ENCODE peak calls at places on chromosomes 16 and 17, in five cellular contexts. R is gastrocnemius medialis; W is left lung; U is heart right ventricle; Z is CD8-positive, alpha-beta T cell. V is an unnamed sample.

GRCh38 chr16:24598777-24599437 is 59.5 kb downstream of the RBBP6 start:
- DNase-seq in W (no peak), Z (no peak), U (no peak), R (no peak), V (no peak)

GRCh38 chr16:66976746-66977145 is 11.6 kb upstream of the CES4A start:
- DNase-seq in R (no peak), W (no peak), Z (no peak), U (no peak), V (no peak)

GRCh38 chr17:81197409-81197795 is 25.4 kb downstream of the CEP131 start:
- DNase-seq in Z (no peak), U (no peak), R (no peak), W (no peak), V (no peak)

GRCh38 chr17:58046230-58047094 is 36.8 kb upstream of the DYNLL2 start:
- DNase-seq in U (peak; percentile 38), R (no peak), W (no peak), Z (no peak), V (no peak)

GRCh38 chr16:29806641-29807425 is 504 bp downstream of the MAZ start:
- DNase-seq in Z (peak; percentile 57), U (peak; percentile 66), R (peak; percentile 42), W (no peak), V (peak; percentile 65)

GRCh38 chr16:66437391-66437945 is 10.4 kb downstream of the BEAN1 start:
- DNase-seq in Z (no peak), W (no peak), R (no peak), U (no peak), V (no peak)

GRCh38 chr17:16507918-16508533 is 16.0 kb upstream of the LRRC75A start:
- DNase-seq in R (no peak), Z (no peak), W (no peak), U (no peak), V (no peak)

GRCh38 chr17:60386137-60386395 is 5.9 kb downstream of the USP32 start:
- DNase-seq in R (no peak), W (no peak), U (no peak), Z (no peak), V (no peak)

GRCh38 chr17:79923974-79924638 is 84.9 kb upstream of the CBX4 start:
- DNase-seq in W (no peak), R (no peak), Z (peak; percentile 35), U (no peak), V (peak; percentile 57)

GRCh38 chr17:17740627-17741237 is 59.5 kb downstream of the RAI1 start:
- DNase-seq in Z (peak; percentile 66), U (no peak), W (no peak), R (no peak), V (no peak)

GRCh38 chr17:81582341-81582740 is 30.2 kb upstream of the FAAP100 start:
- DNase-seq in Z (no peak), R (no peak), W (no peak), U (no peak), V (no peak)

GRCh38 chr16:16120044-16120381 is 103.3 kb downstream of the ABCC6 start:
- DNase-seq in Z (no peak), U (no peak), R (no peak), W (no peak), V (peak; percentile 57)
- H3K9me3 ChIP-seq in Z (peaks cover 5% of the 10 kb centered on the region), U (peaks cover 3% of the 10 kb centered on the region), R (no peaks in the 10 kb centered on the region), W (no peaks in the 10 kb centered on the region), V (no peaks in the 10 kb centered on the region)

GRCh38 chr16:88582912-88583575 is 12.8 kb downstream of the ZC3H18 start:
- DNase-seq in R (no peak), U (no peak), W (no peak), Z (no peak), V (no peak)
- H3K36me3 ChIP-seq in R (peaks cover 22% of the 10 kb centered on the region), U (peaks cover 70% of the 10 kb centered on the region), W (peaks cover under 1% of the 10 kb centered on the region), Z (peaks cover 40% of the 10 kb centered on the region), V (no peaks in the 10 kb centered on the region)

DNA sequence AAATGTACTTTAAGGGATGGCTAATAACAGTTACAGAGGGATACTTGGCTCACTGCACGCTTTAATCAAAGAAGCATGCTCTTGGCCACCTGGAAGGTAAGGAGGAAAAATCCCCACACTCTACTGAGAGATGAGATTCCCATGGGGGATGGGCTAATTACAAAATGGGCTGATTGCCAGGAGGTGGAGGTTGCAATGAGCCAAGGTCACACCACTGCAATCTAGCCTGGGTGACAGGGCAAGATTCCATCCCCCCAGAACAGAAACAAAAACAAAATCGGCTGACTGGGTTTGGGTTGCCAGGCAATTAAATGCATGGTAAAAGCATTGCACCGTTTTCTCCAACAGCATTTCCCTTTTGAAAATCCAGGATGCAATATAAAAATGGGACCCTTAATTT is 18.0 kb downstream of the N4BP1 start:
- DNase-seq in U (peak; percentile 29), W (no peak), Z (no peak), R (no peak), V (no peak)
- H3K9me3 ChIP-seq in U (no peaks in the 10 kb centered on the region), W (peaks cover 4% of the 10 kb centered on the region), Z (no peaks in the 10 kb centered on the region), R (no peaks in the 10 kb centered on the region), V (no peaks in the 10 kb centered on the region)

DNA sequence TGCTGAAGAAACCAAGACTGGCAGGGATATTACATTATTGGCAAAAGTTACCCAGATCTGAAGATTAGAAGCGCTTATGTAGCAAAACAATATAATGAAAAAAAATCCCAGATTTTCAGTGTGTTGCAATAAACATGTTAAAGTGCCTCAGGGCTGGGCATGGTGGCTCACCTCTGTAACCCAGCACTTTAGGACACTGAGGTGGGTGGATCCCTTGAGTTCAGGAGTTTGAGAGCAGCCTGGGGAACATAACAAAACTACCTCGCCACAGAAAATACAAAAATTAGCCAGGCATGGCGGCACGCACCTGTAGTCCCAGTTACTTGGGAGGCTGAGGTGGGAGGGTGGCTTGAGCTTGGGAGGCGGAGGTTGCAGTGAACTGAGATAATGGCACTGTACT is 6.8 kb downstream of the ZNF207 start:
- DNase-seq in W (no peak), R (no peak), U (no peak), Z (no peak), V (no peak)
- H3K36me3 ChIP-seq in W (peaks cover 8% of the 10 kb centered on the region), R (peaks cover 71% of the 10 kb centered on the region), U (peaks cover 83% of the 10 kb centered on the region), Z (peaks cover 64% of the 10 kb centered on the region), V (peaks cover 39% of the 10 kb centered on the region)

DNA sequence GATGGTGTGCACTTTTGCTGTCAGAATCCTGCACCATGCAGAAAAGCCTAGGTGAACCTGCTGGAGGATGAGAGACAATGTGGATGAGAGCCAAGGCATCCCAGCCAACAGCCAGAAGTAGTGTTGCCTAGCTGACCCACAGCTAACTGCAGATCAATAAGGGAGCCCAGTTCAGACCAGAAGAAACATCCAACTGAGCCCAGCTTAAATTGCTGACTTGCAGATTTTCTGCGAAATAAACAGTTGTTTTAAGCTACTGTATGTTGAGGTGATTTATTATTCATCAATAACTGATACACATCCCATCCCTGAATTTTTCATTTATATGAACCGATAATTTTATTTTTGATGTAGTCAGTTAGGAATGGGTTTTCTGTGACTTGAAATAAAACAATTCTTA is 39.2 kb upstream of the TOX3 start:
- DNase-seq in Z (no peak), R (no peak), W (no peak), U (no peak), V (no peak)
- H3K9me3 ChIP-seq in Z (no peaks in the 10 kb centered on the region), R (no peaks in the 10 kb centered on the region), W (no peaks in the 10 kb centered on the region), U (no peaks in the 10 kb centered on the region), V (no peaks in the 10 kb centered on the region)

DNA sequence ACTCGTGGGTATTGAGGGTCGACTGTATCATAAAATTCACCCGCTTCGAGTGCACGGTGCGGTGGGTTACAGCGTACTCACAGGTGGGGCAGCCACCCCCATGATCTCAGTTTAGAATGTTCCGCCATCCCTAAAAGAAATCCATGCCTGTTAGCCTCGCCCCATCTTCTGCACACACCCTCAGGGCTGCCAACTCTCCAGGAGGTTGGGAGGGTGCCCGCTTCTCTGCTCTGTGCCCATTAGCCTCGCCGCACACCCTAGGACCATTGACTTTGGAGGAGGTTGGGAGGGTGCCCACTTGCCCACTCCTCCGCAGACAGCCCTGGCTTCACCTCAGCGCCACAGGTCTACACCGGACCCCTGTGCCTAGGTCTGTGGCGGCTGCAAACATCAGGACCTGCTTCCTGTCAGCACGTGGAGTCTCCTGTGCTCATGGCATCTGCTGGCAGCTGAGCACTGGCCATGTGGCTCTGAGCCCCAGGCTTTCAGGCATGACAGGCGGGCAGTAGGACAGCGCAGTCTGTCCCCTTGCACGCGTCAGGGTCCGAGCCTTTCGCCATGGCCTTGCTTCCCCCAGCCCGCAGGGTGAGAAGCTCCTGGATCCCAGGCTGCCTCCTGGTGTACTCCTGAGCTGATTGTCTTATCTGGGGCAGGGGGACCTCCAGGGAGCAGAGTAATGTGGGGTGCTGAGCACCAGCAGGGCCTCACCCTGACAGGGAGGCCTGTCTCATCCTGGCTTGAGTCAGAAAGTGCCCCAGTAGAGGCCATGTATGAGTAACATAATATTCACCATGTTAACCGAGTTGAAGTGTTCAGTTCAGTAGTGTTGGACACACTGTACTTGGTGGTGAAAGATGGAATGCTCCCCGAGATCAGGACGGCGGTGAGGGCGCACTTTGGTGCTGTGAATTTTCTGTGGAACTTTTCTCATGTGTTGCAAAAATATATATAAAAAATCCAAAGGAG is 21.9 kb downstream of the NME3 start:
- DNase-seq in R (no peak), Z (no peak), U (no peak), W (no peak), V (no peak)
- H3K36me3 ChIP-seq in R (peaks cover 83% of the 10 kb centered on the region), Z (peaks cover 21% of the 10 kb centered on the region), U (peaks cover 91% of the 10 kb centered on the region), W (no peaks in the 10 kb centered on the region), V (peaks cover 39% of the 10 kb centered on the region)